ENCODE peak calls at places on chromosomes 12 and 14, in six cellular contexts. X is K562, M is A549, D is transverse colon, V is SK-N-SH, B is tibial nerve. C is an unnamed sample.

GRCh38 chr12:18368594-18368993 is 107.3 kb downstream of the PIK3C2G start:
- DNase-seq in X (no peak), M (no peak), D (no peak), V (peak; percentile 22), B (no peak), C (no peak)

GRCh38 chr12:27449011-27449410 is 2.5 kb downstream of the SMCO2 start:
- DNase-seq in X (no peak), M (no peak), D (no peak), V (no peak), B (no peak), C (no peak)

GRCh38 chr12:53530920-53531319 is 23.6 kb upstream of the NPFF start:
- DNase-seq in X (no peak), M (no peak), D (no peak), V (no peak), B (no peak), C (no peak)

GRCh38 chr12:89882051-89882450 is 173.4 kb upstream of the ATP2B1 start:
- DNase-seq in X (no peak), M (no peak), D (no peak), V (no peak), B (no peak), C (no peak)

GRCh38 chr12:88993655-88994054 is 358.6 kb downstream of the DUSP6 start:
- DNase-seq in X (peak; percentile 5), M (peak; percentile 69), D (no peak), V (peak; percentile 19), B (no peak), C (no peak)

GRCh38 chr12:63400746-63401145 is 249.7 kb upstream of the AVPR1A start:
- DNase-seq in X (no peak), M (peak; percentile 56), D (no peak), V (no peak), B (no peak), C (no peak)

GRCh38 chr14:30227436-30227835 is 299.8 kb upstream of the PRKD1 start:
- DNase-seq in X (no peak), M (no peak), D (no peak), V (no peak), B (peak; percentile 33), C (no peak)

GRCh38 chr12:63276537-63277365 is 125.8 kb upstream of the AVPR1A start:
- DNase-seq in X (peak; percentile 13), M (peak; percentile 58), D (no peak), V (peak; percentile 5), B (no peak), C (peak; percentile 61)

GRCh38 chr12:121718653-121719239 is 6.2 kb downstream of the TMEM120B start:
- DNase-seq in X (no peak), M (no peak), D (no peak), V (no peak), B (no peak), C (no peak)

GRCh38 chr14:102187044-102187443 is 47.3 kb downstream of the WDR20 start:
- DNase-seq in X (peak; percentile 15), M (peak; percentile 34), D (no peak), V (no peak), B (no peak), C (no peak)

GRCh38 chr12:100717733-100718067 is 76.9 kb upstream of the ANO4 start:
- DNase-seq in X (no peak), M (no peak), D (no peak), V (no peak), B (no peak), C (no peak)

GRCh38 chr12:19181666-19182426 is 52.3 kb downstream of the PLEKHA5 start:
- DNase-seq in X (no peak), M (no peak), D (no peak), V (no peak), B (no peak), C (no peak)

GRCh38 chr12:69688496-69689427 is 10.3 kb downstream of the BEST3 start:
- DNase-seq in X (peak; percentile 65), M (peak; percentile 91), D (peak; percentile 21), V (peak; percentile 23), B (no peak), C (peak; percentile 31)

GRCh38 chr12:43976027-43976426 is 140.1 kb downstream of the TMEM117 start:
- DNase-seq in X (no peak), M (no peak), D (no peak), V (no peak), B (no peak), C (no peak)

GRCh38 chr14:93926209-93926872 is 803 bp upstream of the FAM181A start:
- DNase-seq in X (no peak), M (no peak), D (no peak), V (no peak), B (no peak), C (no peak)

GRCh38 chr14:36511981-36512584 is 7.9 kb downstream of the NKX2-1 start:
- DNase-seq in X (no peak), M (no peak), D (no peak), V (no peak), B (no peak), C (no peak)

GRCh38 chr12:56267443-56268071 is 815 bp downstream of the COQ10A start:
- DNase-seq in X (peak; percentile 55), M (no peak), D (no peak), V (peak; percentile 53), B (no peak), C (no peak)

GRCh38 chr14:69716483-69717187 is 50.3 kb upstream of the SRSF5 start:
- DNase-seq in X (no peak), M (no peak), D (peak; percentile 28), V (no peak), B (no peak), C (no peak)

GRCh38 chr12:131353826-131354225 is 357.1 kb upstream of the SFSWAP start:
- DNase-seq in X (no peak), M (no peak), D (no peak), V (no peak), B (no peak), C (no peak)

GRCh38 chr12:55937956-55938355 is 7.0 kb downstream of the DGKA start:
- DNase-seq in X (no peak), M (no peak), D (no peak), V (no peak), B (no peak), C (no peak)

GRCh38 chr12:104465379-104465778 is 8.6 kb downstream of the CHST11 start:
- DNase-seq in X (no peak), M (no peak), D (no peak), V (no peak), B (no peak), C (no peak)

GRCh38 chr12:70644836-70645235 is 7.6 kb upstream of the PTPRB start:
- DNase-seq in X (no peak), M (peak; percentile 25), D (no peak), V (no peak), B (no peak), C (no peak)

GRCh38 chr14:32698831-32699230 is 239.8 kb upstream of the NPAS3 start:
- DNase-seq in X (no peak), M (no peak), D (no peak), V (no peak), B (no peak), C (no peak)

GRCh38 chr12:44674866-44675265 is 201.2 kb downstream of the NELL2 start:
- DNase-seq in X (no peak), M (no peak), D (no peak), V (no peak), B (no peak), C (no peak)

GRCh38 chr12:124625867-124626675 is 58.7 kb upstream of the NCOR2 start:
- DNase-seq in X (peak; percentile 58), M (peak; percentile 87), D (peak; percentile 87), V (no peak), B (peak; percentile 82), C (peak; percentile 66)

GRCh38 chr12:49945394-49946080 is 5.0 kb upstream of the AQP2 start:
- DNase-seq in X (peak; percentile 90), M (peak; percentile 82), D (peak; percentile 85), V (peak; percentile 91), B (peak; percentile 52), C (peak; percentile 86)

GRCh38 chr12:122894173-122895121 is 1.5 kb downstream of the VPS37B start:
- DNase-seq in X (peak; percentile 60), M (no peak), D (peak; percentile 84), V (no peak), B (no peak), C (peak; percentile 89)
- TF ChIP-seq CTCF in X (peak; percentile 38), M (no peak), D (no peak), V (no peak), B (no peak), C (no peak)

GRCh38 chr14:66507722-66508546 is at the start of gene GPHN:
- DNase-seq in X (peak; percentile 89), M (peak; percentile 98), D (peak; percentile 96), V (peak; percentile 94), B (peak; percentile 88), C (peak; percentile 96)
- TF ChIP-seq EP300 in X (no peak), M (no peak), D (no peak), V (peak; percentile 9), B (peak; percentile 96), C (no peak)

DNA sequence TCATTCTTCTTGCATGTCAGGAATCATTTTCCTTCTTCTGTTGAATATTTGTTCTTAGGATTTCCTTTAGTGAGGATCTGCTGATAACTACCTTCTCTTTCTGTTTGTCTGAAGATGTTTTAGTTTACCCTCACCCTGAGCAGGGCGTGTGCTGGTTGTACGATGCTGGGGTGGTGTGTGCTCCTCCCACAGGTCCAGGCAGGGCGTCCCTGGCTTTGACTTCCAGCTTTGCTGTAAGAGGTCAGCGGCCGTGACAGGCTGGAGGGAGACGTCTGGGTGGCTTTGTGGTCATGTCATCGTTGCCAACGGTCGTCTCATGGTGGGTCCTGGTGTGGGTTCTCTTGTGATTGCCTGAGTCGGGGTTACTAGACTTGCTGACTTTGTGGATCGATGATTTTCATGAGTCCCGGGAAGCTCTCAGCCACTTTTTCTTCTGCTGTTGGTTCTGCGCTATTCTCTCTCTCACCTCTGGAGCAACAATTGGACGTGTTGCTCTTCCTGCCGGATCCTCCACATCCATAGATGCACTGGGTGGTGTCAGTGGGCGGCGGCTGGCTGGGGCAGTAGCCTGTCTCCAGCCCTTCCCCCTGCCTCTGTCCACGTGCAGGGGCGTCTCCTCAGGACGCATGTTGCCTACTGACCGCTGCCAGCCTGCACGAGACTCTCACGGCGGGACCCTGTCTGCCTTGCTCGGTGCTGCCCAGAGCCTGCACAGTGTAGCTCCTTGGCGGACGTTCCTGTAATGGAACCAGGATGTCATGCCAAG is 8.4 kb downstream of the PACS2 start:
- DNase-seq in X (no peak), M (no peak), D (no peak), V (peak; percentile 33), B (no peak), C (no peak)
- TF ChIP-seq CTCF in X (no peak), M (no peak), D (no peak), V (no peak), B (no peak), C (no peak)

GRCh38 chr12:11780521-11781101 is 131.1 kb downstream of the ETV6 start:
- DNase-seq in X (no peak), M (no peak), D (no peak), V (no peak), B (no peak), C (no peak)
- TF ChIP-seq EP300 in X (no peak), M (no peak), D (no peak), V (no peak), B (no peak), C (no peak)

DNA sequence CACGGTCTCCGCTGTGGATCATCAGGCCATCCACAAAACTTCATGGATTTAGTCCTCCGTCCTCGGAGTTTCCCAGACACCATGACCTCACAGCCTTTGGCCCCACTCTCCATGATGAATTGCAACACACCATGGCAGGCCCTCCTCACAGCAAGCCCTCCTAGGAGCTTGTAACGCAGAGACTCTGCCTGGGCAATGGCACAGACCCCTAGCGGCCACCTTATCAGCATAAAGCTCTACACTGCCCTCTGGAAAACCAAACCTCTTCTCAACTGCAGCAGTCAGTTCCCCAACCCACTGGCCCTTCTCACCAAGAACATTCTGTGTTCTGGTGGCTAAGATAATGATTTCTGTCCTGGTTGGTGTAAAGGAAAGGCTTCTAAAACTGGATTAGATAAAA is 238.4 kb upstream of the USP15 start:
- DNase-seq in X (no peak), M (peak; percentile 26), D (no peak), V (no peak), B (no peak), C (no peak)
- TF ChIP-seq CTCF in X (peak; percentile 31), M (peak; percentile 10), D (no peak), V (peak; percentile 12), B (no peak), C (no peak)

C was measured in stomach.